ENCODE peak calls at places on chromosomes 4 and X, in nine cellular contexts. K, P, X, N, O, D, C, M and S are unnamed samples.

GRCh38 chr4:138255917-138256597 is 13.9 kb upstream of the SLC7A11 start:
- DNase-seq in K (no peak), P (no peak), X (no peak), N (no peak), O (no peak), D (no peak), C (no peak), M (no peak), S (no peak)

GRCh38 chrX:40646489-40647306 is 663 bp downstream of the CXorf38 start:
- DNase-seq in K (peak), P (peak), X (no peak), N (peak), O (no peak), D (peak), C (no peak), M (peak), S (no peak)

GRCh38 chrX:138191998-138192397 is 519.5 kb downstream of the FGF13 start:
- DNase-seq in K (peak), P (no peak), X (no peak), N (no peak), O (no peak), D (peak), C (no peak), M (no peak), S (no peak)

GRCh38 chr4:139676913-139677585 is 11.4 kb downstream of the MGST2 start:
- DNase-seq in K (no peak), P (no peak), X (no peak), N (no peak), O (no peak), D (no peak), C (no peak), M (no peak), S (no peak)

GRCh38 chrX:78725257-78725656 is 22.3 kb upstream of the LPAR4 start:
- DNase-seq in K (no peak), P (no peak), X (no peak), N (no peak), O (no peak), D (no peak), C (no peak), M (no peak), S (no peak)

GRCh38 chrX:139213241-139213709 is 317.3 kb upstream of the F9 start:
- DNase-seq in K (no peak), P (no peak), X (no peak), N (no peak), O (no peak), D (no peak), C (no peak), M (no peak), S (no peak)

GRCh38 chrX:24574743-24575142 is 72.4 kb downstream of the PCYT1B start:
- DNase-seq in K (no peak), P (no peak), X (no peak), N (no peak), O (no peak), D (no peak), C (no peak), M (no peak), S (no peak)

GRCh38 chr4:109574443-109574850 is 14.4 kb downstream of the MCUB start:
- DNase-seq in K (peak), P (no peak), X (no peak), N (no peak), O (peak), D (no peak), C (no peak), M (no peak), S (no peak)

GRCh38 chr4:36243355-36244256 is 708 bp downstream of the ARAP2 start:
- DNase-seq in K (no peak), P (peak), X (peak), N (peak), O (peak), D (peak), C (no peak), M (peak), S (peak)

GRCh38 chr4:107736924-107737448 is 17.0 kb upstream of the PAPSS1 start:
- DNase-seq in K (peak), P (no peak), X (no peak), N (no peak), O (peak), D (no peak), C (no peak), M (peak), S (peak)

GRCh38 chr4:75723117-75723801 is 1.1 kb upstream of the USO1 start:
- DNase-seq in K (no peak), P (no peak), X (no peak), N (no peak), O (no peak), D (no peak), C (no peak), M (no peak), S (no peak)

GRCh38 chr4:153228512-153229145 is 24.4 kb downstream of the TRIM2 start:
- DNase-seq in K (no peak), P (no peak), X (no peak), N (no peak), O (no peak), D (no peak), C (no peak), M (no peak), S (no peak)

DNA sequence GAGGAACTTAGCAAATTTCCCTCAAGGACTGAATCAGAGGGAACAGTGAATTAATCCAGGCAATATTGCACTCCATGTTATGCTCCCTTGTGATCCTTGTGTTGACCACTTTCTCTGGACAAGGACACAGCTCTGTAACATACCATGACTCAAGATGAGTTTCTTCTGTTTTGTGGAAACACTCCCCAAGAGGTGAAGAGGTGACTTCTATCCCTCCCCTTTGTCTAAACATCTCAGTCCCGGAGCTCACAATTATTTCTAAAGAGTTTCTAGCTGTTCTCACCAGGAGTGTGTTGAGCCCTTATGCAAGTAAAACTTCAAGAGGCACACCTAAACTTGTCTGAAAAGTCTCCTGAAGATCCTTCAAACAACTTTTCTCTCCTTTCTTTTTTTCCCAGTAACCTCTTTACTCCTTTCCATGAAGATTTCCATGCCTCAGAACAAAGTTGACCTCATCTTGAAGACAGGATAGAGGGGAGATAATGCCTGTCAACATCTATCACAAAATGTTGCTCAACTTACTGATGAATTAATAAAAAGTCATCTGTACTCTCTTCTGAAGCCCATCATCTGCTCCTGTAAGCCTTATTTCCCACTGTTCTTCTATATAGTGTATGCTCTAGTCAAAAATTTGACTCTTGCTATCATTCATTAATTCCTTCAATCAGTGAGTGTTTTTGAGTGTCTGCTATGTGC is 429.1 kb downstream of the SPRY1 start:
- DNase-seq in K (no peak), P (no peak), X (no peak), N (no peak), O (no peak), D (no peak), C (no peak), M (no peak), S (no peak)
- H3K27ac ChIP-seq in K (no peak), P (peak), X (no peak), N (no peak), O (no peak), D (no peak), C (no peak), M (no peak), S (no peak)

DNA sequence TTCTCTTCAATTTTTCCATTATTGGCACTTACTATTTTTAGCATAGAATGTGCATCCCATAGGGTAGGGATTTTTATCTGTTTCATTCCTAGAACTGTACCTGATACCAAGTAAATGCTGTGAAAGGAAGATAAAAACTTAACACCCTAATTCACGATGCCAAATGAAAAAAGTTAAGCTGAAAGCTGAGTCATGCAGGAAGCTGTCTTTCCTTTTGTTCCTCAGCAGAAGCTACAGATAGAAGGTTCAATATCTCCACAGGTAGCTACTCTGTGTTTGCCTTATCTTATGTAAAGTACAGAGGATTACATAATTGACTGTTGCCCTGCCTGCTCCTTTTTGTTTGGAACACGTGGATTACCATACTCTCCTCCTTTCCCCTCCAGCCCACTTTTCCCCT is 77.0 kb downstream of the LRP2BP start:
- DNase-seq in K (no peak), P (no peak), X (no peak), N (no peak), O (no peak), D (no peak), C (no peak), M (no peak), S (no peak)
- H3K27ac ChIP-seq in K (no peak), P (no peak), X (no peak), N (no peak), O (no peak), D (no peak), C (no peak), M (no peak), S (no peak)

DNA sequence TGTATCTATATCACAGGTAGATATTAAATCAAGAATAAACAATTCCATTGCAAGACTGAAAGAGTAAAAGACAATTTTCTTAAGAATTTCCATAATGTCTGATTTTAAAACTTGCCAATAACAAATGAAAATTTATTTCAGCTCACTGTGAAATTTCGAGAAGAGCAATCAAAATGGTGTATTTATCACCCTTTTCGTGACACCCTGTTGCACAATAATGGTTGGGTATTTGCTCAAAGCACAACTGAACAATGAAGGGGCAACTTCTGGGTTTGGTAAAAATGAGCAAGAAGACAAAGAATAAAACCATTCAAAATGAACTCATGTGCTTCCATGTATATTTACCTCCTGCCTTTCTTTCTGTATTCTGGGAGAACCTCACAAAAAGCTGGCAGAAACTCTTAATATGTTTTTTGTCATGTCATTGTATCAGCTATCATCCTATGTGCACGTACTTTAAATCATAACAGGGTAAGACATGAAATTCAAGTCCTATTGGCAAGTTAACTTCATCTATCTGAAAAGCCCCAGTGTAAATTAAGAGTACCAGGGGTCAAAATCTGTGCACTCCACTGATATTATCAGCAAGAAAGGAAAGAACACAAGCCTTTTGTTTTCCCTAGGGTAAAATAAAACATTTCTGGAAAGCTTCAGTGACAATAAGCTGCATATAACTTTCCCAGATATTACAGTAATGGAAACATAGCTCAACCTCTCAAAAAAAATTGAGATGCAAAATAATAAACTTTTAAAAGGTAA is 126.9 kb upstream of the CBR4 start:
- DNase-seq in K (no peak), P (no peak), X (no peak), N (no peak), O (no peak), D (no peak), C (no peak), M (no peak), S (no peak)
- H3K27ac ChIP-seq in K (no peak), P (no peak), X (no peak), N (no peak), O (no peak), D (peak), C (no peak), M (no peak), S (no peak)

DNA sequence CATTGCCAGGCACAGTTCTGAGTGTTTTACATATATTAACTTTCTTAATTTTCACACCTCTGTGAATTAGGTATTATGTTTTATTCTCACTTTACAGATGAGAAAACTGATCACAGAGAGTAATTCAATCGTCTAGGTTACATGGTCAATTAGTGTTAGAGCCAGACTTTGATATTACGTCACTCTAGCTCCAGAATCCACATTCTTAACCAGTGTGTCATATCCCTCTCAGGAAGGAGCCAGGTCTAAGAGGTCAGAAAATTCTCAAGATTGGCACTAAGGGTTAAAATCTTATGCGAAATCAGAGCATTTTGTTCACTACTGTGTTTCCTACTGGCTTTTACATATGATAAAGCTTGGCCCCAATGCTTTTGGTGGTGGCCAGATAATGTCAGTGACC is 7.4 kb downstream of the DMP1 start:
- DNase-seq in K (no peak), P (no peak), X (no peak), N (no peak), O (no peak), D (no peak), C (no peak), M (no peak), S (no peak)
- H3K27ac ChIP-seq in K (no peak), P (no peak), X (no peak), N (no peak), O (no peak), D (no peak), C (no peak), M (no peak), S (no peak)

DNA sequence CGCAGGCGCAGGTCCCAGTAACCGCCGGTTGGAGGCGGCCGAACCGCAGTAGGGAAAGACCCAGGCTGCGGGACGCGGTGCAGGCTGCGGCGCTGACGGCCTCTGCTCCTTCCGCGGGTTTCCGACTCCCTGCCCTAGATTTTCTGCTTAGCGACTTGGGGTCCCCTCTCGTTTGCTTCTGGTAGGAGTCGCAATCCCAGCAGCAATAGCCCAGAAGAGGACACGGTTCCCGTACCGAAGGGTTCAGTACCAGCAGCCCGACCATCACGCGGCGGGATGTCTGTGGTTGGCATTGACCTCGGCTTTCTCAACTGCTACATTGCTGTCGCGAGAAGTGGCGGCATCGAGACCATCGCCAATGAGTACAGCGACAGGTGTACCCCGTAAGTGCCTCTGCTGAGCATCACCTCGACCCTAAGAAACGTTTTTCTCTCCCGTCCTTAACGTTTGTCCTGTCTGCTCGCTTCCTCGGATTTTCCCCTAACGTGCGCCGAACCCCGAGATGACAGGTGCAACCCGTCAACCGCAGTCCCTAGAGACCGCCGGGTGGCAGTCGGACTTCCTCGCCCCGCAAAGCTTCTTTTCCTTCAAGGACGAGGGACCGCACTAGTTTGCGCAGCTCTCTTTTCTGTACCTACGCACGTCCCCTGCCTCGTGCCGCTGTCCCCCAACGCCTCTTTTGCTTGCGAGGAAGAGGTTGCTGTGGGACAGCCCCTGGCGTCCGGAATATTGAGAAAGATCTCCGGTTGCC is at the start of gene HSPA4L:
- DNase-seq in K (peak), P (peak), X (no peak), N (no peak), O (no peak), D (no peak), C (peak), M (peak), S (peak)
- H3K27ac ChIP-seq in K (no peak), P (peak), X (no peak), N (no peak), O (no peak), D (peak), C (peak), M (peak), S (peak)

GRCh38 chr4:173698557-173699262 is 168.7 kb upstream of the HAND2 start:
- DNase-seq in K (no peak), P (no peak), X (no peak), N (no peak), O (no peak), D (no peak), C (no peak), M (no peak), S (no peak)

GRCh38 chr4:173699841-173700475 is 169.9 kb upstream of the HAND2 start:
- DNase-seq in K (no peak), P (no peak), X (no peak), N (no peak), O (no peak), D (no peak), C (no peak), M (no peak), S (no peak)

GRCh38 chr4:173696011-173696410 is 166.0 kb upstream of the HAND2 start:
- DNase-seq in K (no peak), P (no peak), X (no peak), N (no peak), O (no peak), D (no peak), C (no peak), M (no peak), S (no peak)

GRCh38 chr4:173697840-173698239 is 167.8 kb upstream of the HAND2 start:
- DNase-seq in K (no peak), P (no peak), X (no peak), N (no peak), O (no peak), D (no peak), C (no peak), M (no peak), S (no peak)

DNA sequence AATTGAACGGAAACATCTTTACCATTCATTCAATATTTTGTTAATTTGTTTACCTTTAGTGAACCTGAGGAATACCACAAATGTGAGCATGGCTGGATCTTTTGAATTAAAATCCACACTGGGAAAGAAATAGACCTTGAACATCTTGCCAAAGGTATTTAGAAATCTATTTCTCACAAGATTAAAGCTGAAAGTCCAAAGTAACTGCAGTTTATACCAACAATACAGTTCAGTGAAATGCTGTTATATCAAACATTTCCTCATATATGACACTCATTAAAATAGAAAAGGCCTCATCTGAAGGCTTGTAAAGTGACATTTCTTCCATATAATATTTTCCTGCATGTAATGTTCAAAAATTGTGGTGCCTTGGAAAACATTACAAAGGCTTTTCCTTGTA is 166.5 kb upstream of the HAND2 start:
- DNase-seq in K (no peak), P (no peak), X (no peak), N (no peak), O (no peak), D (no peak), C (no peak), M (no peak), S (no peak)
- H3K27ac ChIP-seq in K (no peak), P (peak), X (no peak), N (no peak), O (no peak), D (no peak), C (no peak), M (no peak), S (no peak)

DNA sequence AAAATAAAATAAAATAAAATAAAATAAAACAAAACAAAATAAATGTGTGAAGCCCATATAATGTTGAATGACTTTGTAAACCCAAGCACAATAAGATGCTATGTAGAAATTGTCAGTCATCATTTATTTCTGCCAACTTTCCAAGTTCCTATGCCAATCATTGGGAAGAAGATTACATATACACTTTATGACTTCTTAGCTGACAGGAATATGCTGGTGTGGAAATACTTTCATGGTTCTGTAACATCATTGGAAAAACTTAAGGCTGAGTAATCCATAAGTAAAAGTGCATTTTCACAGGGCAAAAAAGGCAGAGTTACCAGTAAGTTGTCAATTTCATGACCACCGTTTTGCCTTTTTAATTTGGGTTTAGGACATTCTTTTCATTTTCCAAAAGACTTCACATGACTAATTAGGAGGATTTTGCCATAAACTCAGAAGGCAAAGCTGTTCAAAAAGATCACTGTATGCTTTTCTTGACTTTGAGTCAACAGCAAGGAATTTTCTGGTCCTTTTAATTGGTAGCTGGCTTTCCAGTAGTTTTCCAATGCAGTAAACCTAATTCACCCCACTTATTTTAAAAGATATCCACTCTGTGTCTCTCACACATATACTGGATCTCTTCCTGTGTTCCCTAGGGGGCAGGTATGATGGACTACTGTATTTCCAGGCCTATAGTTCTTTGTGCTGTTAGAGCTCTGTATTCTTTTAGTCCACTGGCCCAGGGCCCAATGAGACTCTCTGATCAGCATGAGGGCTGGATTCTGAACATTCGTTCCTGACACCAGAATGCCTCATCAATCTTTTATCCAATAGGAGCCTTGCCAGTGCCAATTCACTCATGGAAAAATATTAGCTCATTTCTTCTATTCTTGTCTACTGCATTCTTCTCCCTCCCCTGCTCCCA is 26.2 kb upstream of the SCRG1 start:
- DNase-seq in K (no peak), P (no peak), X (no peak), N (no peak), O (no peak), D (no peak), C (no peak), M (no peak), S (no peak)
- H3K27ac ChIP-seq in K (no peak), P (no peak), X (no peak), N (no peak), O (no peak), D (no peak), C (no peak), M (no peak), S (no peak)

GRCh38 chrX:113384628-113385027 is 544.0 kb upstream of the AMOT start:
- DNase-seq in K (no peak), P (no peak), X (no peak), N (no peak), O (no peak), D (no peak), C (no peak), M (no peak), S (no peak)
- H3K27ac ChIP-seq in K (no peak), P (no peak), X (no peak), N (no peak), O (no peak), D (no peak), C (no peak), M (no peak), S (no peak)